ENCODE peak calls at places on chromosomes 7 and 10, in five cellular contexts. One of them, this sample, is unnamed.

GRCh38 chr7:42091461-42092229 is 145.4 kb downstream of the GLI3 start:
- DNase-seq in A549: no peak
- DNase-seq in SJSA1: peak
- DNase-seq in prostate gland: peak
- DNase-seq in cardiac fibroblast: no peak
- DNase-seq in this sample: no peak

GRCh38 chr7:73725703-73726466 is 6.4 kb upstream of the STX1A start:
- DNase-seq in A549: no peak
- DNase-seq in SJSA1: peak
- DNase-seq in prostate gland: peak
- DNase-seq in cardiac fibroblast: peak
- DNase-seq in this sample: no peak

GRCh38 chr7:100080895-100081534 is 508 bp downstream of the ZNF3 start:
- DNase-seq in A549: no peak
- DNase-seq in SJSA1: no peak
- DNase-seq in prostate gland: no peak
- DNase-seq in cardiac fibroblast: no peak
- DNase-seq in this sample: no peak

GRCh38 chr10:114499630-114500190 is 95.4 kb upstream of the AFAP1L2 start:
- DNase-seq in A549: no peak
- DNase-seq in SJSA1: no peak
- DNase-seq in prostate gland: peak
- DNase-seq in cardiac fibroblast: no peak
- DNase-seq in this sample: no peak

GRCh38 chr10:132627736-132628512 is 90.3 kb downstream of the INPP5A start:
- DNase-seq in A549: no peak
- DNase-seq in SJSA1: no peak
- DNase-seq in prostate gland: no peak
- DNase-seq in cardiac fibroblast: peak
- DNase-seq in this sample: peak

GRCh38 chr7:24842029-24842428 is 84.8 kb upstream of the GSDME start:
- DNase-seq in A549: no peak
- DNase-seq in SJSA1: no peak
- DNase-seq in prostate gland: no peak
- DNase-seq in cardiac fibroblast: no peak
- DNase-seq in this sample: no peak

GRCh38 chr7:35277359-35277758 is 23.5 kb upstream of the TBX20 start:
- DNase-seq in A549: no peak
- DNase-seq in SJSA1: no peak
- DNase-seq in prostate gland: no peak
- DNase-seq in cardiac fibroblast: no peak
- DNase-seq in this sample: no peak

GRCh38 chr7:51053194-51053925 is 263.2 kb downstream of the COBL start:
- DNase-seq in A549: no peak
- DNase-seq in SJSA1: no peak
- DNase-seq in prostate gland: no peak
- DNase-seq in cardiac fibroblast: no peak
- DNase-seq in this sample: no peak

GRCh38 chr10:4174197-4174596 is 389.2 kb upstream of the KLF6 start:
- DNase-seq in A549: no peak
- DNase-seq in SJSA1: no peak
- DNase-seq in prostate gland: no peak
- DNase-seq in cardiac fibroblast: peak
- DNase-seq in this sample: no peak

GRCh38 chr7:77867208-77867915 is 68.8 kb downstream of the PHTF2 start:
- DNase-seq in A549: peak
- DNase-seq in SJSA1: no peak
- DNase-seq in prostate gland: no peak
- DNase-seq in cardiac fibroblast: peak
- DNase-seq in this sample: no peak

GRCh38 chr7:152543801-152544200 is 108.0 kb upstream of the KMT2C start:
- DNase-seq in A549: no peak
- DNase-seq in SJSA1: no peak
- DNase-seq in prostate gland: no peak
- DNase-seq in cardiac fibroblast: no peak
- DNase-seq in this sample: no peak

GRCh38 chr7:50792342-50793114 is 9.8 kb upstream of the GRB10 start:
- DNase-seq in A549: peak
- DNase-seq in SJSA1: no peak
- DNase-seq in prostate gland: no peak
- DNase-seq in cardiac fibroblast: peak
- DNase-seq in this sample: no peak

GRCh38 chr10:2362331-2362730 is 625.0 kb upstream of the ADARB2 start:
- DNase-seq in A549: no peak
- DNase-seq in SJSA1: no peak
- DNase-seq in prostate gland: no peak
- DNase-seq in cardiac fibroblast: no peak
- DNase-seq in this sample: no peak

GRCh38 chr10:131169146-131169545 is 142.4 kb downstream of the TCERG1L start:
- DNase-seq in A549: no peak
- DNase-seq in SJSA1: no peak
- DNase-seq in prostate gland: no peak
- DNase-seq in cardiac fibroblast: no peak
- DNase-seq in this sample: peak

GRCh38 chr7:134787064-134787463 is 7.6 kb downstream of the CALD1 start:
- DNase-seq in A549: no peak
- DNase-seq in SJSA1: no peak
- DNase-seq in prostate gland: no peak
- DNase-seq in cardiac fibroblast: peak
- DNase-seq in this sample: no peak

GRCh38 chr10:25038303-25038702 is 21.9 kb downstream of the THNSL1 start:
- DNase-seq in A549: no peak
- DNase-seq in SJSA1: no peak
- DNase-seq in prostate gland: no peak
- DNase-seq in cardiac fibroblast: no peak
- DNase-seq in this sample: no peak

GRCh38 chr10:3400368-3400767 is 227.8 kb upstream of the PITRM1 start:
- DNase-seq in A549: no peak
- DNase-seq in SJSA1: no peak
- DNase-seq in prostate gland: no peak
- DNase-seq in cardiac fibroblast: peak
- DNase-seq in this sample: no peak

GRCh38 chr7:132443776-132444520 is 132.3 kb downstream of the PLXNA4 start:
- DNase-seq in A549: no peak
- DNase-seq in SJSA1: no peak
- DNase-seq in prostate gland: no peak
- DNase-seq in cardiac fibroblast: no peak
- DNase-seq in this sample: no peak

GRCh38 chr7:44884553-44885393 is 557 bp downstream of the PURB start:
- DNase-seq in A549: no peak
- DNase-seq in SJSA1: peak
- DNase-seq in prostate gland: peak
- DNase-seq in cardiac fibroblast: peak
- DNase-seq in this sample: no peak

GRCh38 chr7:84113906-84114875 is 80.4 kb downstream of the SEMA3A start:
- DNase-seq in A549: no peak
- DNase-seq in SJSA1: no peak
- DNase-seq in prostate gland: no peak
- DNase-seq in cardiac fibroblast: no peak
- DNase-seq in this sample: no peak

GRCh38 chr10:124095096-124095495 is 1.7 kb upstream of the CHST15 start:
- DNase-seq in A549: no peak
- DNase-seq in SJSA1: no peak
- DNase-seq in prostate gland: no peak
- DNase-seq in cardiac fibroblast: no peak
- DNase-seq in this sample: no peak

GRCh38 chr7:6276911-6277408 is 4.5 kb upstream of the CYTH3 start:
- DNase-seq in A549: no peak
- DNase-seq in SJSA1: no peak
- DNase-seq in prostate gland: no peak
- DNase-seq in cardiac fibroblast: peak
- DNase-seq in this sample: no peak

GRCh38 chr7:45455662-45456061 is 118.5 kb upstream of the ADCY1 start:
- DNase-seq in A549: no peak
- DNase-seq in SJSA1: no peak
- DNase-seq in prostate gland: no peak
- DNase-seq in cardiac fibroblast: no peak
- DNase-seq in this sample: no peak

GRCh38 chr7:145848691-145849090 is 267.9 kb upstream of the CNTNAP2 start:
- DNase-seq in A549: no peak
- DNase-seq in SJSA1: no peak
- DNase-seq in prostate gland: no peak
- DNase-seq in cardiac fibroblast: no peak
- DNase-seq in this sample: no peak

GRCh38 chr10:131891196-131891928 is 9.4 kb upstream of the PPP2R2D start:
- DNase-seq in A549: peak
- DNase-seq in SJSA1: peak
- DNase-seq in prostate gland: no peak
- DNase-seq in cardiac fibroblast: no peak
- DNase-seq in this sample: no peak

GRCh38 chr10:112313911-112314310 is 30.7 kb downstream of the TECTB start:
- DNase-seq in A549: no peak
- DNase-seq in SJSA1: no peak
- DNase-seq in prostate gland: no peak
- DNase-seq in cardiac fibroblast: no peak
- DNase-seq in this sample: no peak

GRCh38 chr10:124476043-124476725 is 14.6 kb downstream of the LHPP start:
- DNase-seq in A549: no peak
- DNase-seq in SJSA1: no peak
- DNase-seq in prostate gland: no peak
- DNase-seq in cardiac fibroblast: no peak
- DNase-seq in this sample: no peak

GRCh38 chr7:148672041-148672440 is 26.7 kb upstream of the CUL1 start:
- DNase-seq in A549: no peak
- DNase-seq in SJSA1: no peak
- DNase-seq in prostate gland: no peak
- DNase-seq in cardiac fibroblast: no peak
- DNase-seq in this sample: no peak

GRCh38 chr10:4683137-4683536 is 142.9 kb upstream of the AKR1E2 start:
- DNase-seq in A549: no peak
- DNase-seq in SJSA1: no peak
- DNase-seq in prostate gland: no peak
- DNase-seq in cardiac fibroblast: no peak
- DNase-seq in this sample: no peak

GRCh38 chr7:151862606-151863381 is 14.1 kb downstream of the PRKAG2 start:
- DNase-seq in A549: no peak
- DNase-seq in SJSA1: no peak
- DNase-seq in prostate gland: no peak
- DNase-seq in cardiac fibroblast: no peak
- DNase-seq in this sample: no peak

GRCh38 chr7:50285259-50285658 is 19.3 kb upstream of the IKZF1 start:
- DNase-seq in A549: no peak
- DNase-seq in SJSA1: no peak
- DNase-seq in prostate gland: no peak
- DNase-seq in cardiac fibroblast: no peak
- DNase-seq in this sample: no peak

GRCh38 chr7:17774701-17775288 is 165.5 kb downstream of the SNX13 start:
- DNase-seq in A549: no peak
- DNase-seq in SJSA1: no peak
- DNase-seq in prostate gland: no peak
- DNase-seq in cardiac fibroblast: peak
- DNase-seq in this sample: no peak

DNA sequence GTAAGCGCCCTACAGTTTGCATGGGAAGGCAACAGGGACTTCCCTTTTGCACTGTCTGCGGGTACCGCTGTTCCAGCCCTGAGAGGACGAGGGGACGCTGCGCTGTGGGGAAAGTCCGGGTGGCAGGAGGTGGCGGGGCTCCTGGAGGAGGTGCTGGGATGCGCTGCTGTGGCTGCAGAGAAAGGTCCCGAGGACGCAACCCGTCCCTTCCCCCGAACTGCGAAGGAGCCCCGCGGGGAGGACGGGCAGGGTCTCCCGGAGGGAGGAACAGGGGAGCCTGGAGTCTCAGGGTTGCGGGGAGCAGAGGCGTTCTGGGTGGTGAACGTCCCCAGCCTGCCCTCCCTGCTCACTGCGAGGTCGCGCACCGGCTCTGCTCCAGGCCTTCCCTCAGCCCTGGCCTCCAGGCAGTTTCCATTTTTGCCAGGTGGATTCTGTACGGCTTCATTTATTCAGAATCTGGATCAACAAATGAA is 91.6 kb downstream of the CXCL12 start:
- DNase-seq in A549: no peak
- DNase-seq in SJSA1: no peak
- DNase-seq in prostate gland: no peak
- DNase-seq in cardiac fibroblast: no peak
- DNase-seq in this sample: no peak
- H3K4me3 ChIP-seq in A549: no peak
- H3K4me3 ChIP-seq in SJSA1: no peak
- H3K4me3 ChIP-seq in prostate gland: no peak
- H3K4me3 ChIP-seq in cardiac fibroblast: peak
- H3K4me3 ChIP-seq in this sample: no peak

GRCh38 chr7:43650457-43651052 is 67.6 kb downstream of the STK17A start:
- DNase-seq in A549: no peak
- DNase-seq in SJSA1: peak
- DNase-seq in prostate gland: no peak
- DNase-seq in cardiac fibroblast: peak
- DNase-seq in this sample: no peak
- H3K4me3 ChIP-seq in A549: no peak
- H3K4me3 ChIP-seq in SJSA1: no peak
- H3K4me3 ChIP-seq in prostate gland: no peak
- H3K4me3 ChIP-seq in cardiac fibroblast: no peak
- H3K4me3 ChIP-seq in this sample: peak

GRCh38 chr7:118182618-118183253 is 1.2 kb upstream of the LSM8 start:
- DNase-seq in A549: no peak
- DNase-seq in SJSA1: no peak
- DNase-seq in prostate gland: no peak
- DNase-seq in cardiac fibroblast: no peak
- DNase-seq in this sample: no peak
- H3K4me3 ChIP-seq in A549: peak
- H3K4me3 ChIP-seq in SJSA1: peak
- H3K4me3 ChIP-seq in prostate gland: peak
- H3K4me3 ChIP-seq in cardiac fibroblast: peak
- H3K4me3 ChIP-seq in this sample: peak

DNA sequence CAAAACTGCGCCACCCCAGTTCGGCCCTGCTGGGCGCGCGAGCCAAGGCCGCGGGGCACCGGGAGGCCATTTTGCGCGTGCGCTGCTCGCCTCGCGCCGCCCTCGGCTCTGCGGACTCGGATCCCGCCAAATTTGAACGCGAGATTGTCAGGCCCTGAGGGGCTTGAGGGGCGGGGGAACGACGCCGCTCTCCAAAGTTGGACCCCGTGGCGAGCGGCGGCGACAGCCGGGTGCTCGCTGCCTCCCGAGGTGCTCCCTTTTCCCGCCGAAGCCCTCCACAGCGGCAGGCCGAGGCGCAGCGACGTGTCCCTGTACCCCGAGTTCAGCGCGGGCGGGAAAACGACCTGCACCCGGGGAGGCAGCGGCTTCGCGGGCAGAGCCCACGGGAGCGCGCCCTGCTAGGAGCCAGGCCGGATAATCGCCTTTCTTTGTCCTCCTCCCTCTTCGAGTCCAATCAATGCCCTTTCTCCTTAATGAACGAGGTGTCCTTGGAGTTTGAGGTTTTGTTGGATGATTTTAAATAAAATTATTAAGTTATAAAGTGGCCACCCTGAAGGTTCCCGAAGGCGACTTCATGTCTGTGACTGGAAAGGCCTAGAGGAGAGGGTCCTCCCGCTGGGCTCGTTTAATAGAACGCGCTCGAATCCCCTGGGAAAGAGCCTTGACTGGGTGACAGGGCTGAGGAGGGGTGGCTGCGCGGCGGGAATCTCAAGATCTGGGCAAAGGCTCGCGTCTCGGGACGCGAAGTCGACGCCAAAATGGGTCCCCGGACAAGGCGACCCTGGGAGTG is 10.7 kb upstream of the SPAG6 start:
- DNase-seq in A549: no peak
- DNase-seq in SJSA1: no peak
- DNase-seq in prostate gland: no peak
- DNase-seq in cardiac fibroblast: no peak
- DNase-seq in this sample: no peak
- H3K4me3 ChIP-seq in A549: no peak
- H3K4me3 ChIP-seq in SJSA1: no peak
- H3K4me3 ChIP-seq in prostate gland: peak
- H3K4me3 ChIP-seq in cardiac fibroblast: peak
- H3K4me3 ChIP-seq in this sample: peak

This sample was measured in ascending aorta.